ENCODE peak calls at places on chromosomes 11 and 22, in five cellular contexts. O, P, D, X and C are unnamed samples.

GRCh38 chr11:31799036-31799793 is 11.9 kb downstream of the PAX6 start:
- DNase-seq in O (peak; percentile 57), P (no peak), D (no peak), X (no peak), C (no peak)

GRCh38 chr22:23207786-23208325 is 27.5 kb downstream of the BCR start:
- DNase-seq in O (no peak), P (no peak), D (no peak), X (no peak), C (no peak)

GRCh38 chr22:44824271-44824670 is 71.9 kb downstream of the ARHGAP8 start:
- DNase-seq in O (no peak), P (no peak), D (no peak), X (no peak), C (no peak)

GRCh38 chr22:50688448-50688847 is 15.8 kb downstream of the SHANK3 start:
- DNase-seq in O (no peak), P (no peak), D (no peak), X (no peak), C (no peak)

GRCh38 chr11:90757851-90758494 is 535.1 kb upstream of the CHORDC1 start:
- DNase-seq in O (no peak), P (no peak), D (no peak), X (no peak), C (no peak)

GRCh38 chr11:19985106-19985505 is 175.2 kb downstream of the DBX1 start:
- DNase-seq in O (no peak), P (no peak), D (no peak), X (no peak), C (no peak)

GRCh38 chr11:44971185-44971584 is 20.5 kb upstream of the TP53I11 start:
- DNase-seq in O (no peak), P (no peak), D (no peak), X (no peak), C (no peak)

GRCh38 chr11:45158210-45158644 is 11.8 kb downstream of the PRDM11 start:
- DNase-seq in O (no peak), P (no peak), D (no peak), X (no peak), C (no peak)

GRCh38 chr11:116283300-116283699 is 489.5 kb downstream of the BUD13 start:
- DNase-seq in O (no peak), P (no peak), D (no peak), X (no peak), C (no peak)

GRCh38 chr11:118398797-118399564 is 2.4 kb upstream of the ATP5MG start:
- DNase-seq in O (no peak), P (no peak), D (peak; percentile 16), X (no peak), C (no peak)

GRCh38 chr22:25420471-25420924 is 144.0 kb upstream of the GRK3 start:
- DNase-seq in O (no peak), P (no peak), D (no peak), X (no peak), C (no peak)

GRCh38 chr11:64863381-64864060 is 14.9 kb downstream of the EHD1 start:
- DNase-seq in O (no peak), P (no peak), D (no peak), X (no peak), C (no peak)

GRCh38 chr22:49992921-49993648 is 19.5 kb downstream of the IL17REL start:
- DNase-seq in O (peak; percentile 67), P (no peak), D (peak; percentile 80), X (peak; percentile 65), C (no peak)

GRCh38 chr22:29621761-29622526 is 18.5 kb downstream of the NF2 start:
- DNase-seq in O (no peak), P (peak; percentile 63), D (no peak), X (no peak), C (no peak)

GRCh38 chr11:35815556-35816315 is 128.1 kb upstream of the LDLRAD3 start:
- DNase-seq in O (no peak), P (no peak), D (no peak), X (no peak), C (no peak)

GRCh38 chr22:38989461-38989860 is 7.3 kb downstream of the APOBEC3B start:
- DNase-seq in O (no peak), P (no peak), D (no peak), X (no peak), C (no peak)

GRCh38 chr11:59573216-59573615 is 42.4 kb downstream of the OSBP start:
- DNase-seq in O (no peak), P (no peak), D (no peak), X (no peak), C (no peak)

GRCh38 chr22:26708256-26709009 is 51.0 kb downstream of the MIAT start:
- DNase-seq in O (no peak), P (no peak), D (no peak), X (no peak), C (no peak)

GRCh38 chr22:25930710-25931353 is 188.8 kb downstream of the MYO18B start:
- DNase-seq in O (no peak), P (no peak), D (no peak), X (no peak), C (no peak)

GRCh38 chr22:47057916-47058585 is 295.6 kb downstream of the TBC1D22A start:
- DNase-seq in O (no peak), P (no peak), D (no peak), X (no peak), C (no peak)

GRCh38 chr11:35330924-35331323 is 88.4 kb downstream of the SLC1A2 start:
- DNase-seq in O (no peak), P (no peak), D (no peak), X (no peak), C (no peak)

GRCh38 chr11:68798221-68798813 is 43.4 kb downstream of the CPT1A start:
- DNase-seq in O (peak; percentile 80), P (peak; percentile 52), D (peak; percentile 60), X (no peak), C (no peak)

GRCh38 chr11:111796696-111797095 is 30.5 kb upstream of the PPP2R1B start:
- DNase-seq in O (no peak), P (no peak), D (no peak), X (no peak), C (no peak)

GRCh38 chr11:72113170-72113808 is 794 bp upstream of the ANAPC15 start:
- DNase-seq in O (no peak), P (no peak), D (no peak), X (no peak), C (no peak)

GRCh38 chr22:27617214-27617881 is 184.2 kb downstream of the MN1 start:
- DNase-seq in O (no peak), P (no peak), D (no peak), X (no peak), C (no peak)

GRCh38 chr11:118126082-118126838 is 26.4 kb downstream of the SCN4B start:
- DNase-seq in O (no peak), P (no peak), D (no peak), X (no peak), C (no peak)

GRCh38 chr11:129639300-129639699 is 176.3 kb upstream of the TMEM45B start:
- DNase-seq in O (no peak), P (peak; percentile 45), D (peak; percentile 25), X (no peak), C (no peak)

GRCh38 chr22:49791682-49792081 is 36.0 kb downstream of the BRD1 start:
- DNase-seq in O (no peak), P (no peak), D (no peak), X (no peak), C (no peak)

GRCh38 chr11:27535103-27535502 is 28.5 kb upstream of the LIN7C start:
- DNase-seq in O (no peak), P (no peak), D (no peak), X (no peak), C (no peak)

GRCh38 chr22:38240734-38241252 is 32.0 kb downstream of the TMEM184B start:
- DNase-seq in O (peak; percentile 71), P (peak; percentile 64), D (no peak), X (no peak), C (no peak)

GRCh38 chr22:48889209-48889830 is 938.4 kb downstream of the BRD1 start:
- DNase-seq in O (peak; percentile 21), P (no peak), D (no peak), X (no peak), C (no peak)

GRCh38 chr11:114291381-114291780 is 4.8 kb upstream of the NNMT start:
- DNase-seq in O (no peak), P (no peak), D (no peak), X (no peak), C (no peak)

GRCh38 chr22:38012604-38013072 is 28.3 kb upstream of the SOX10 start:
- DNase-seq in O (no peak), P (no peak), D (no peak), X (no peak), C (no peak)

GRCh38 chr11:1706634-1707400 is 9.8 kb downstream of the KRTAP5-6 start:
- DNase-seq in O (no peak), P (no peak), D (no peak), X (no peak), C (no peak)

GRCh38 chr22:47543447-47543846 is 781.0 kb downstream of the TBC1D22A start:
- DNase-seq in O (no peak), P (no peak), D (no peak), X (no peak), C (no peak)

GRCh38 chr22:38513063-38513462 is 7.0 kb upstream of the DDX17 start:
- DNase-seq in O (no peak), P (no peak), D (peak; percentile 32), X (no peak), C (no peak)

GRCh38 chr11:44915621-44916020 is 35.1 kb downstream of the TP53I11 start:
- DNase-seq in O (no peak), P (no peak), D (no peak), X (no peak), C (no peak)

GRCh38 chr11:62905286-62905685 is 15.9 kb downstream of the CHRM1 start:
- DNase-seq in O (no peak), P (no peak), D (no peak), X (no peak), C (no peak)